ENCODE peak calls at places on chromosome 14, in nine cellular contexts. S is tibial artery; Q is MM.1S; C is body of pancreas; K is CD8-positive, alpha-beta T cell; J is DND-41; V is psoas muscle; N is spleen; A is mammary epithelial cell. P is an unnamed sample.

GRCh38 chr14:66649515-66649914 is 141.6 kb downstream of the GPHN start:
- DNase-seq in S (no peak), Q (no peak), C (no peak), K (no peak), J (no peak), V (no peak), N (no peak), A (no peak), P (no peak)

GRCh38 chr14:75295491-75296338 is 17.1 kb downstream of the FOS start:
- DNase-seq in S (peak; percentile 88), Q (peak; percentile 45), C (peak; percentile 86), K (peak; percentile 81), J (peak; percentile 79), V (peak; percentile 89), N (peak; percentile 93), A (peak; percentile 59), P (peak; percentile 72)

GRCh38 chr14:31059152-31059924 is 33.2 kb upstream of the STRN3 start:
- DNase-seq in S (peak; percentile 45), Q (no peak), C (peak; percentile 85), K (no peak), J (no peak), V (peak; percentile 67), N (no peak), A (peak; percentile 75), P (peak; percentile 88)

GRCh38 chr14:92801917-92802316 is 7.8 kb downstream of the GOLGA5 start:
- DNase-seq in S (no peak), Q (no peak), C (no peak), K (no peak), J (no peak), V (no peak), N (no peak), A (no peak), P (no peak)

GRCh38 chr14:75521415-75522199 is 662 bp upstream of the BATF start:
- DNase-seq in S (no peak), Q (peak; percentile 6), C (peak; percentile 30), K (no peak), J (peak; percentile 15), V (no peak), N (no peak), A (no peak), P (no peak)

GRCh38 chr14:102665665-102666064 is 73.2 kb downstream of the RCOR1 start:
- DNase-seq in S (no peak), Q (no peak), C (no peak), K (no peak), J (no peak), V (no peak), N (no peak), A (no peak), P (no peak)

GRCh38 chr14:71720978-71721624 is 211.1 kb upstream of the RGS6 start:
- DNase-seq in S (no peak), Q (no peak), C (peak; percentile 34), K (no peak), J (peak; percentile 49), V (no peak), N (no peak), A (peak; percentile 86), P (peak; percentile 83)

GRCh38 chr14:50357124-50357523 is 39.6 kb downstream of the CDKL1 start:
- DNase-seq in S (no peak), Q (no peak), C (no peak), K (no peak), J (no peak), V (no peak), N (no peak), A (no peak), P (no peak)

GRCh38 chr14:52020866-52021717 is 31.7 kb downstream of the RTRAF start:
- DNase-seq in S (no peak), Q (no peak), C (no peak), K (no peak), J (peak; percentile 74), V (no peak), N (no peak), A (no peak), P (no peak)

GRCh38 chr14:100524233-100524932 is 62.8 kb downstream of the BEGAIN start:
- DNase-seq in S (no peak), Q (no peak), C (no peak), K (no peak), J (peak; percentile 3), V (no peak), N (peak; percentile 25), A (no peak), P (no peak)

GRCh38 chr14:90717916-90718315 is 98.3 kb downstream of the TTC7B start:
- DNase-seq in S (no peak), Q (no peak), C (no peak), K (no peak), J (no peak), V (no peak), N (no peak), A (no peak), P (peak; percentile 53)

GRCh38 chr14:99505089-99505488 is 23.9 kb downstream of the CCNK start:
- DNase-seq in S (no peak), Q (no peak), C (no peak), K (no peak), J (peak; percentile 1), V (no peak), N (no peak), A (no peak), P (no peak)
- H3K36me3 ChIP-seq in S (peaks cover 97% of the 10 kb centered on the region), Q (no peaks in the 10 kb centered on the region), C (peaks cover 55% of the 10 kb centered on the region), K (peaks cover 84% of the 10 kb centered on the region), J (peaks cover 97% of the 10 kb centered on the region), V (peaks cover 21% of the 10 kb centered on the region), N (peaks cover 100% of the 10 kb centered on the region), A (peaks cover 55% of the 10 kb centered on the region), P (peaks cover 40% of the 10 kb centered on the region)

GRCh38 chr14:22836301-22837058 is at the start of gene MMP14:
- DNase-seq in S (peak; percentile 93), Q (no peak), C (peak; percentile 81), K (no peak), J (no peak), V (peak; percentile 84), N (peak; percentile 79), A (peak; percentile 86), P (peak; percentile 94)
- H3K4me3 ChIP-seq in S (peak within 1 kb of the TSS; percentile 85), Q (peak within 1 kb of the TSS; percentile 22), C (peak within 1 kb of the TSS; percentile 67), K (peak within 1 kb of the TSS; percentile 46), J (no peak within 1 kb of the TSS), V (peak within 1 kb of the TSS; percentile 77), N (peak within 1 kb of the TSS; percentile 79), A (peak within 1 kb of the TSS; percentile 94), P (peak within 1 kb of the TSS; percentile 90)

GRCh38 chr14:64217318-64217717 is 76.9 kb downstream of the ESR2 start:
- DNase-seq in S (no peak), Q (peak; percentile 44), C (no peak), K (no peak), J (no peak), V (no peak), N (no peak), A (no peak), P (no peak)
- H3K36me3 ChIP-seq in S (peaks cover 96% of the 10 kb centered on the region), Q (no peaks in the 10 kb centered on the region), C (peaks cover 5% of the 10 kb centered on the region), K (peaks cover 76% of the 10 kb centered on the region), J (peaks cover 97% of the 10 kb centered on the region), V (peaks cover 4% of the 10 kb centered on the region), N (peaks cover 99% of the 10 kb centered on the region), A (peaks cover 3% of the 10 kb centered on the region), P (no peaks in the 10 kb centered on the region)

GRCh38 chr14:104700224-104700623 is 10.8 kb downstream of the INF2 start:
- DNase-seq in S (no peak), Q (no peak), C (no peak), K (no peak), J (no peak), V (no peak), N (no peak), A (no peak), P (no peak)
- H3K4me3 ChIP-seq in S (peak overlapping the region; percentile 47), Q (no peak overlapping the region), C (no peak overlapping the region), K (no peak overlapping the region), J (no peak overlapping the region), V (peak overlapping the region; percentile 5), N (no peak overlapping the region), A (no peak overlapping the region), P (no peak overlapping the region)

DNA sequence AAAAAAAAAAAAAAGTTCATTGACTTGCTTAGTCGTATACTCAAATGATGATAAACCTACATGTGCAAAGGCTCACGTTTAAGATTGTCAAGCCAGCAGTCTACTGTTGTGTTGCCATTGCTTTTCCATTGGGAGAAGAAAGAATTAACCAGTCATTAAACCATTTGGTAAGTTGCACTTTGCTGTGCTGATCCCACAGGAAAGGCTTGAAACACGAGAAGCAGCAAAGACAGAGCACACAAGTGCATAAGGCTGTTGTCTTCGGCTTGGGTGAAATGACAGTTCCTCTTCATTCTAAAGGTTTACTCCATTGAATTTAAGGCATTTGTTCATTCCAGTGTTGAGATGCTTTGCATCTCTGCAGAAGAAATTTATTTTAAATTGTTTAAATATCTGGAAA is 50.1 kb downstream of the ZC3H14 start:
- DNase-seq in S (no peak), Q (no peak), C (no peak), K (no peak), J (no peak), V (no peak), N (no peak), A (no peak), P (peak; percentile 12)
- H3K36me3 ChIP-seq in S (peaks cover 43% of the 10 kb centered on the region), Q (no peaks in the 10 kb centered on the region), C (peaks cover 15% of the 10 kb centered on the region), K (peaks cover 21% of the 10 kb centered on the region), J (peaks cover 94% of the 10 kb centered on the region), V (peaks cover 13% of the 10 kb centered on the region), N (peaks cover 91% of the 10 kb centered on the region), A (peaks cover 33% of the 10 kb centered on the region), P (peaks cover 5% of the 10 kb centered on the region)

DNA sequence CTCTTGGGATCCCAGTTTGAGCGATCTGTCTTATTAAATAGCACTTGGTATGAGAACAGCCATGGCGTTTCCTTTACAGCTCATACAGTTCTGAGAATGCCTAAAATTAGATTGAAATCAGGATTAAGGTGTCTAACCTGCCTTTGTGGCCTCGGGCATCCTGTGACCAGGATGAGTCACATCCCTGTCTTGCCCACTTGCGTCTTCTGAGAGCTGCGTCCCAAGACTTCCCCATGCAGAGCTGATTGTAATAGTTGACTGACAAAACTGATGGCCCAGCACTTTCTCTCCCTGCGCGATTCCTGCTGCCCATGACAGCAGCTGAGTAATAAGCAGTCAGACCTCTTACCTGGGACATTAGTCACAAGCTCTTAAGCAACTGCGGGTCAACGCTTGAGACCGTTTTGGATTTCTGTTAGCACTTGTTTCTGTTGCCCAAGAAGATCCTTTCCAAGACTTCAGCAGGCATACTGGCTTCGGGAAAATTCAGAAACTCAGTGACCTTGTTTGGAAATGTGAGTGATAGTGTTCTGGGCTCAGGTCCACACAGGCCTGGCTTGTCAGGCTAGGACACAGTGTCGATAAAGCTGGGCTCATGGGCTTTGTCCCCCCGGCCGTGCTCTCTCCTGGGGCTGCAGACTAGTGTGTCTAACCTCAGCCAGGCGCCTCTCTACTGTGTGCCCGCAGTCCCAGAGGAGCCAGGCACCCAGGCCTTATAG is 169.9 kb upstream of the HIF1A start:
- DNase-seq in S (peak; percentile 86), Q (peak; percentile 54), C (peak; percentile 91), K (peak; percentile 50), J (no peak), V (peak; percentile 68), N (peak; percentile 81), A (peak; percentile 100), P (peak; percentile 57)
- H3K4me3 ChIP-seq in S (no peak overlapping the region), Q (no peak overlapping the region), C (no peak overlapping the region), K (no peak overlapping the region), J (no peak overlapping the region), V (no peak overlapping the region), N (no peak overlapping the region), A (no peak overlapping the region), P (no peak overlapping the region)

DNA sequence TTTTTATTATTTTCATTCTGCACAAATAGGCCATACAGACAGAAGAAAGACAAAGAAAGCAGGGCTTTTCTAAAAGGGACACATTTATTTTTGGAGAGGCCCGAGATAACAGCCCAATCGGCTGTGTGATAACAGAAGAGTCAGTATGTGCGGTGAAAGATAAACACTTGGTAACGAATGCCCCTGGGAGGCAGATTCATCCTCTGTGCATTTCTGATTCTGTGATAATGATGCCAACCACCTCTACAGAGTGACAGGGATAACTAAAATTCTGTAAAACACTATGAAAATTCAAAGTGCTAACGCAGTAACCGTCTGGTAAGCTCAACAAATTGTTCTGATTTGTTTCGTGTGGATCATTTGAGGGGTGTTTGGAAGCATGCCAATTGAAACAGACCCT is 76.4 kb downstream of the ESR2 start:
- DNase-seq in S (no peak), Q (no peak), C (no peak), K (no peak), J (no peak), V (no peak), N (no peak), A (no peak), P (no peak)
- H3K36me3 ChIP-seq in S (peaks cover 97% of the 10 kb centered on the region), Q (no peaks in the 10 kb centered on the region), C (peaks cover 5% of the 10 kb centered on the region), K (peaks cover 76% of the 10 kb centered on the region), J (peaks cover 95% of the 10 kb centered on the region), V (peaks cover 4% of the 10 kb centered on the region), N (peaks cover 99% of the 10 kb centered on the region), A (peaks cover 3% of the 10 kb centered on the region), P (no peaks in the 10 kb centered on the region)